ENCODE peak calls at places on chromosome 1, in nine cellular contexts. One of them, this sample, is unnamed.

GRCh38 chr1:165600793-165601192 is 30.2 kb upstream of the MGST3 start:
- DNase-seq in H9: no peak
- DNase-seq in progenitor cell of endocrine pancreas: no peak
- DNase-seq in RWPE1: no peak
- DNase-seq in psoas muscle: no peak
- DNase-seq in osteocyte: no peak
- DNase-seq in B cell: no peak
- DNase-seq in astrocyte: no peak
- DNase-seq in bronchial epithelial cell: no peak
- DNase-seq in this sample: no peak

GRCh38 chr1:243942196-243943150 is 92.4 kb upstream of the AKT3 start:
- DNase-seq in osteocyte: no peak
- DNase-seq in progenitor cell of endocrine pancreas: no peak
- DNase-seq in H9: no peak
- DNase-seq in bronchial epithelial cell: no peak
- DNase-seq in psoas muscle: no peak
- DNase-seq in RWPE1: no peak
- DNase-seq in astrocyte: peak
- DNase-seq in B cell: no peak
- DNase-seq in this sample: no peak

GRCh38 chr1:243715285-243715684 is 134.8 kb downstream of the AKT3 start:
- DNase-seq in B cell: no peak
- DNase-seq in osteocyte: no peak
- DNase-seq in H9: no peak
- DNase-seq in astrocyte: no peak
- DNase-seq in progenitor cell of endocrine pancreas: no peak
- DNase-seq in psoas muscle: no peak
- DNase-seq in bronchial epithelial cell: no peak
- DNase-seq in RWPE1: no peak
- DNase-seq in this sample: no peak

GRCh38 chr1:52588535-52588934 is 13.6 kb upstream of the GPX7 start:
- DNase-seq in H9: no peak
- DNase-seq in bronchial epithelial cell: no peak
- DNase-seq in psoas muscle: no peak
- DNase-seq in progenitor cell of endocrine pancreas: no peak
- DNase-seq in RWPE1: no peak
- DNase-seq in B cell: peak
- DNase-seq in osteocyte: no peak
- DNase-seq in astrocyte: no peak
- DNase-seq in this sample: no peak

GRCh38 chr1:169891539-169891885 is 2.2 kb downstream of the SCYL3 start:
- DNase-seq in progenitor cell of endocrine pancreas: no peak
- DNase-seq in osteocyte: no peak
- DNase-seq in H9: no peak
- DNase-seq in B cell: no peak
- DNase-seq in psoas muscle: no peak
- DNase-seq in bronchial epithelial cell: no peak
- DNase-seq in RWPE1: no peak
- DNase-seq in astrocyte: no peak
- DNase-seq in this sample: no peak

GRCh38 chr1:230558324-230558723 is 84.0 kb upstream of the COG2 start:
- DNase-seq in osteocyte: no peak
- DNase-seq in astrocyte: no peak
- DNase-seq in progenitor cell of endocrine pancreas: no peak
- DNase-seq in psoas muscle: no peak
- DNase-seq in B cell: no peak
- DNase-seq in RWPE1: no peak
- DNase-seq in H9: no peak
- DNase-seq in bronchial epithelial cell: no peak
- DNase-seq in this sample: no peak

GRCh38 chr1:100387644-100388350 is 35.5 kb downstream of the CDC14A start:
- DNase-seq in RWPE1: no peak
- DNase-seq in H9: no peak
- DNase-seq in astrocyte: peak
- DNase-seq in psoas muscle: no peak
- DNase-seq in osteocyte: no peak
- DNase-seq in progenitor cell of endocrine pancreas: no peak
- DNase-seq in bronchial epithelial cell: peak
- DNase-seq in B cell: no peak
- DNase-seq in this sample: no peak

GRCh38 chr1:213982814-213983588 is 4.8 kb upstream of the PROX1 start:
- DNase-seq in H9: peak
- DNase-seq in bronchial epithelial cell: no peak
- DNase-seq in astrocyte: no peak
- DNase-seq in osteocyte: no peak
- DNase-seq in B cell: no peak
- DNase-seq in psoas muscle: peak
- DNase-seq in progenitor cell of endocrine pancreas: no peak
- DNase-seq in RWPE1: no peak
- DNase-seq in this sample: no peak

GRCh38 chr1:219085082-219085481 is 88.6 kb upstream of the LYPLAL1 start:
- DNase-seq in H9: no peak
- DNase-seq in osteocyte: no peak
- DNase-seq in psoas muscle: no peak
- DNase-seq in progenitor cell of endocrine pancreas: no peak
- DNase-seq in RWPE1: no peak
- DNase-seq in astrocyte: peak
- DNase-seq in B cell: no peak
- DNase-seq in bronchial epithelial cell: no peak
- DNase-seq in this sample: no peak

GRCh38 chr1:219564072-219564471 is 48.8 kb downstream of the ZC3H11B start:
- DNase-seq in RWPE1: no peak
- DNase-seq in H9: no peak
- DNase-seq in osteocyte: no peak
- DNase-seq in progenitor cell of endocrine pancreas: no peak
- DNase-seq in astrocyte: no peak
- DNase-seq in B cell: no peak
- DNase-seq in bronchial epithelial cell: no peak
- DNase-seq in psoas muscle: no peak
- DNase-seq in this sample: no peak

GRCh38 chr1:20342294-20343148 is 51.8 kb downstream of the VWA5B1 start:
- DNase-seq in bronchial epithelial cell: no peak
- DNase-seq in osteocyte: no peak
- DNase-seq in astrocyte: no peak
- DNase-seq in RWPE1: no peak
- DNase-seq in progenitor cell of endocrine pancreas: no peak
- DNase-seq in B cell: no peak
- DNase-seq in psoas muscle: no peak
- DNase-seq in H9: peak
- DNase-seq in this sample: no peak

GRCh38 chr1:36342426-36343185 is 19.2 kb upstream of the EVA1B start:
- DNase-seq in psoas muscle: peak
- DNase-seq in astrocyte: no peak
- DNase-seq in RWPE1: peak
- DNase-seq in B cell: peak
- DNase-seq in osteocyte: no peak
- DNase-seq in bronchial epithelial cell: peak
- DNase-seq in H9: peak
- DNase-seq in progenitor cell of endocrine pancreas: no peak
- DNase-seq in this sample: no peak

GRCh38 chr1:186102559-186103148 is 272.4 kb downstream of the TPR start:
- DNase-seq in osteocyte: no peak
- DNase-seq in psoas muscle: no peak
- DNase-seq in B cell: no peak
- DNase-seq in H9: no peak
- DNase-seq in astrocyte: peak
- DNase-seq in RWPE1: peak
- DNase-seq in bronchial epithelial cell: peak
- DNase-seq in progenitor cell of endocrine pancreas: no peak
- DNase-seq in this sample: no peak

DNA sequence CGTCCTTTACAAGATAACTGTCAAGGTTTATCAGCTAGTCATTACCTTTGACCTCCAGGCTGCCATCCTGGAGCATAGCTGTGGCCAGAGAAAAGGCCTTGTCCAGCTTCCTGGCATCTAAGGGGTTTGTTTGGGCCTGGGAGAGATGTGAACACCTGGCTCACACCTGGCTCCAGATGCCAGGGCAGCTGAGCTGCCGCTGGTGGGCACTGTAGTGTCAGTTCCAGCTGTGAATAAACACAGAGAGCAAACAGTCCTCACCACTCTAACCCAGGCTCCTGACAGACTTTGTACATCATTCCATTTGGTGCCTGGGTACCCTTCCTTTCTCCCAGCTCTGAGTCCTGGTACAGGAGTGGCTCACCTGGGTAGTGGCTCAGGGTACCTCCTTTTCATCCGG is 14.3 kb upstream of the KCNA10 start:
- DNase-seq in RWPE1: no peak
- DNase-seq in bronchial epithelial cell: no peak
- DNase-seq in H9: no peak
- DNase-seq in osteocyte: no peak
- DNase-seq in progenitor cell of endocrine pancreas: no peak
- DNase-seq in psoas muscle: no peak
- DNase-seq in astrocyte: no peak
- DNase-seq in B cell: no peak
- DNase-seq in this sample: no peak
- TF ChIP-seq CTCF in RWPE1: no peak
- TF ChIP-seq CTCF in bronchial epithelial cell: no peak
- TF ChIP-seq CTCF in H9: no peak
- TF ChIP-seq CTCF in osteocyte: no peak
- TF ChIP-seq CTCF in progenitor cell of endocrine pancreas: no peak
- TF ChIP-seq CTCF in psoas muscle: no peak
- TF ChIP-seq CTCF in astrocyte: no peak
- TF ChIP-seq CTCF in B cell: no peak
- TF ChIP-seq CTCF in this sample: no peak

GRCh38 chr1:44610527-44611148 is 63.6 kb downstream of the TMEM53 start:
- DNase-seq in progenitor cell of endocrine pancreas: no peak
- DNase-seq in psoas muscle: no peak
- DNase-seq in RWPE1: no peak
- DNase-seq in astrocyte: no peak
- DNase-seq in bronchial epithelial cell: no peak
- DNase-seq in osteocyte: no peak
- DNase-seq in H9: no peak
- DNase-seq in B cell: no peak
- DNase-seq in this sample: no peak

GRCh38 chr1:44608141-44608540 is 66.1 kb downstream of the TMEM53 start:
- DNase-seq in H9: no peak
- DNase-seq in astrocyte: no peak
- DNase-seq in B cell: no peak
- DNase-seq in psoas muscle: no peak
- DNase-seq in bronchial epithelial cell: peak
- DNase-seq in progenitor cell of endocrine pancreas: no peak
- DNase-seq in osteocyte: no peak
- DNase-seq in RWPE1: no peak
- DNase-seq in this sample: no peak

GRCh38 chr1:44609768-44610526 is 64.3 kb downstream of the TMEM53 start:
- DNase-seq in astrocyte: no peak
- DNase-seq in osteocyte: no peak
- DNase-seq in psoas muscle: no peak
- DNase-seq in RWPE1: no peak
- DNase-seq in B cell: no peak
- DNase-seq in progenitor cell of endocrine pancreas: no peak
- DNase-seq in H9: peak
- DNase-seq in bronchial epithelial cell: no peak
- DNase-seq in this sample: no peak

GRCh38 chr1:44611419-44611818 is 62.9 kb downstream of the TMEM53 start:
- DNase-seq in bronchial epithelial cell: no peak
- DNase-seq in H9: no peak
- DNase-seq in astrocyte: no peak
- DNase-seq in psoas muscle: peak
- DNase-seq in osteocyte: no peak
- DNase-seq in B cell: no peak
- DNase-seq in progenitor cell of endocrine pancreas: no peak
- DNase-seq in RWPE1: no peak
- DNase-seq in this sample: no peak

DNA sequence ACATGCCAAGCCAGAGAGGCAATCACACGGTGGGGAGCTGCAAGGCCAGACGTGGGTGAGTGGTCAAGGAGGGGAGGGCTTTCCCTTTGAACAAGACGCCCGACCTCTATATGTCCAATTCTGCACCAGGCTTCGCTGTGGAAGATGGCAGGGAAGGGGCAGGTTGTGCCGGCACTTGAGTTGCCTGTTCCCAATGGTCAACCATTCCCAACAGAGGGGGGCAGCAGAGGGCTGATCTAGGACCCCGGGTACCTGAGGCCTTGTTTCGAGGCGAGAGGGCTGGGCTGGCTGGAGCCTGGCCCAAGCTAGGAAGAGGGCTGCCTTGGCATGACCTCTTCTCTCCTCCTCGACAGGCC is 64.9 kb downstream of the TMEM53 start:
- DNase-seq in psoas muscle: peak
- DNase-seq in RWPE1: no peak
- DNase-seq in H9: peak
- DNase-seq in B cell: peak
- DNase-seq in bronchial epithelial cell: peak
- DNase-seq in astrocyte: no peak
- DNase-seq in progenitor cell of endocrine pancreas: peak
- DNase-seq in osteocyte: no peak
- DNase-seq in this sample: no peak
- TF ChIP-seq CTCF in psoas muscle: peak
- TF ChIP-seq CTCF in RWPE1: no peak
- TF ChIP-seq CTCF in H9: peak
- TF ChIP-seq CTCF in B cell: peak
- TF ChIP-seq CTCF in bronchial epithelial cell: peak
- TF ChIP-seq CTCF in astrocyte: peak
- TF ChIP-seq CTCF in progenitor cell of endocrine pancreas: peak
- TF ChIP-seq CTCF in osteocyte: peak
- TF ChIP-seq CTCF in this sample: peak

GRCh38 chr1:22024485-22025367 is 23.3 kb downstream of the CELA3A start:
- DNase-seq in progenitor cell of endocrine pancreas: peak
- DNase-seq in osteocyte: peak
- DNase-seq in B cell: peak
- DNase-seq in astrocyte: peak
- DNase-seq in RWPE1: peak
- DNase-seq in bronchial epithelial cell: peak
- DNase-seq in psoas muscle: peak
- DNase-seq in H9: peak
- DNase-seq in this sample: no peak

GRCh38 chr1:22021061-22021460 is 19.6 kb downstream of the CELA3A start:
- DNase-seq in H9: no peak
- DNase-seq in psoas muscle: no peak
- DNase-seq in astrocyte: no peak
- DNase-seq in B cell: no peak
- DNase-seq in osteocyte: no peak
- DNase-seq in bronchial epithelial cell: no peak
- DNase-seq in RWPE1: no peak
- DNase-seq in progenitor cell of endocrine pancreas: no peak
- DNase-seq in this sample: no peak

GRCh38 chr1:22018583-22019559 is 17.4 kb downstream of the CELA3A start:
- DNase-seq in astrocyte: peak
- DNase-seq in psoas muscle: peak
- DNase-seq in progenitor cell of endocrine pancreas: no peak
- DNase-seq in RWPE1: peak
- DNase-seq in osteocyte: peak
- DNase-seq in B cell: peak
- DNase-seq in bronchial epithelial cell: peak
- DNase-seq in H9: no peak
- DNase-seq in this sample: no peak
- TF ChIP-seq CTCF in astrocyte: peak
- TF ChIP-seq CTCF in psoas muscle: no peak
- TF ChIP-seq CTCF in progenitor cell of endocrine pancreas: peak
- TF ChIP-seq CTCF in RWPE1: peak
- TF ChIP-seq CTCF in osteocyte: peak
- TF ChIP-seq CTCF in B cell: peak
- TF ChIP-seq CTCF in bronchial epithelial cell: peak
- TF ChIP-seq CTCF in H9: peak
- TF ChIP-seq CTCF in this sample: peak

DNA sequence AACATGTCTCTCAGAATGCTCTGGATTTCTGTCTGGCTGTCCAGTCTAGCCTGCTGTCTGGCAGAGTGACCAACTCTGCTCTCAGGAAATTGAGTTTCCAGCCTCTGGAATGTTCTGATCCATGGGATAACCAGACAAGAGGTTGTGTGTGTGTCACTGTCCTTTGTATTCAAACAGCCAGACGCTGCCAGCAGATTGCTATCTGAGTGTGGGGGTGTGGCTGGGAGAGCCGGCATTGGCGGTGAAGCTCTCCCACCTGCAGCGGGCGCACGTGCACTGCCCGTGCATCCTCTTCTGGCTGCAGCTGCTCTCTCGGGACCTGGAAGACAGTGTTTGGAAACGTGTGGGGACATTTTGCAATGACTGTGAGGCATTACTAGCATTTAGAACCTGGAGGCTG is 26.1 kb downstream of the PKP1 start:
- DNase-seq in astrocyte: peak
- DNase-seq in bronchial epithelial cell: peak
- DNase-seq in osteocyte: no peak
- DNase-seq in RWPE1: peak
- DNase-seq in H9: peak
- DNase-seq in B cell: no peak
- DNase-seq in psoas muscle: peak
- DNase-seq in progenitor cell of endocrine pancreas: no peak
- DNase-seq in this sample: no peak
- TF ChIP-seq CTCF in astrocyte: peak
- TF ChIP-seq CTCF in bronchial epithelial cell: peak
- TF ChIP-seq CTCF in osteocyte: peak
- TF ChIP-seq CTCF in RWPE1: no peak
- TF ChIP-seq CTCF in H9: peak
- TF ChIP-seq CTCF in B cell: no peak
- TF ChIP-seq CTCF in psoas muscle: no peak
- TF ChIP-seq CTCF in progenitor cell of endocrine pancreas: peak
- TF ChIP-seq CTCF in this sample: peak

This sample was measured in type B pancreatic cell.